ENCODE peak calls at places on chromosomes 2 and 18, in ten cellular contexts. T is stimulated activated CD4-positive, alpha-beta T cell treated with anti-CD3 and anti-CD28 coated beads, Interleukin-1b, Interleukin-23, amount 100 ng/mL, for 24 hours; B is fibroblast of pulmonary artery; S is foreskin melanocyte; D is prostate gland; U is GM19239; P is dorsolateral prefrontal cortex; J is T1000; L is activated CD4-positive, alpha-beta T cell treated with anti-CD3 and anti-CD28 coated beads, Interleukin-2, amount 50 U/mL, for 4 hours; E is Right ventricle myocardium superior. Z is an unnamed sample.
A peak's percentile ranks its signal among the peaks of the same experiment; 100 is the strongest.

GRCh38 chr18:72197598-72197997 is 346.5 kb downstream of the CBLN2 start:
- DNase-seq in P (peak; percentile 15), B (no peak), J (no peak), D (no peak), T (no peak), S (no peak), E (no peak), L (no peak), U (no peak), Z (no peak)

GRCh38 chr18:68520406-68521075 is 194.4 kb downstream of the TMX3 start:
- DNase-seq in E (no peak), L (no peak), J (no peak), U (no peak), D (no peak), T (no peak), S (no peak), B (peak; percentile 66), P (no peak), Z (no peak)

GRCh38 chr2:21256006-21256405 is 132.2 kb downstream of the TDRD15 start:
- DNase-seq in D (no peak), T (no peak), B (peak; percentile 42), L (no peak), P (peak; percentile 93), S (peak; percentile 90), U (no peak), J (no peak), E (no peak), Z (peak; percentile 26)

GRCh38 chr2:61962095-61962984 is 56.9 kb downstream of the COMMD1 start:
- DNase-seq in E (no peak), P (no peak), L (no peak), T (no peak), D (no peak), B (no peak), U (no peak), S (no peak), J (no peak), Z (no peak)

GRCh38 chr2:237244976-237245646 is 159.4 kb downstream of the COPS8 start:
- DNase-seq in E (no peak), L (no peak), B (peak; percentile 97), J (no peak), D (no peak), T (no peak), P (no peak), S (no peak), U (no peak), Z (no peak)

GRCh38 chr18:80197490-80197889 is 49.8 kb downstream of the PARD6G start:
- DNase-seq in P (no peak), E (no peak), S (no peak), U (no peak), T (no peak), J (no peak), D (no peak), B (no peak), L (no peak), Z (no peak)

GRCh38 chr2:208970070-208970469 is 453.8 kb upstream of the MAP2 start:
- DNase-seq in B (no peak), S (no peak), D (no peak), U (no peak), J (no peak), L (no peak), P (no peak), T (no peak), E (no peak), Z (no peak)

GRCh38 chr2:100126172-100126571 is 16.2 kb downstream of the AFF3 start:
- DNase-seq in T (no peak), D (peak; percentile 29), S (no peak), L (no peak), E (no peak), P (no peak), J (no peak), U (no peak), B (no peak), Z (no peak)